ENCODE peak calls at places on chromosomes 5 and 9, in nine cellular contexts. T is tibial artery, F is right lobe of liver, H is Peyer's patch, L is nephron progenitor cell, P is chondrocyte, X is OCI-LY7, E is B cell, Z is RWPE2. R is an unnamed sample.

GRCh38 chr9:115369322-115369957 is 251.5 kb upstream of the TNC start:
- DNase-seq in T (no peak), F (no peak), H (no peak), L (no peak), P (no peak), X (no peak), E (no peak), Z (no peak), R (no peak)

GRCh38 chr9:22124263-22125011 is 115.3 kb upstream of the CDKN2B start:
- DNase-seq in T (no peak), F (no peak), H (no peak), L (no peak), P (no peak), X (no peak), E (no peak), Z (no peak), R (no peak)

GRCh38 chr5:179227578-179228311 is 117.5 kb downstream of the ADAMTS2 start:
- DNase-seq in T (peak), F (no peak), H (no peak), L (no peak), P (peak), X (no peak), E (peak), Z (peak), R (no peak)

GRCh38 chr5:55570026-55570425 is 35.3 kb upstream of the PLPP1 start:
- DNase-seq in T (no peak), F (no peak), H (no peak), L (no peak), P (no peak), X (no peak), E (no peak), Z (no peak), R (no peak)

GRCh38 chr5:5591567-5591966 is 169.1 kb downstream of the ICE1 start:
- DNase-seq in T (no peak), F (no peak), H (no peak), L (no peak), P (no peak), X (no peak), E (no peak), Z (no peak), R (no peak)

GRCh38 chr5:154708845-154709244 is 46.3 kb upstream of the LARP1 start:
- DNase-seq in T (no peak), F (no peak), H (no peak), L (no peak), P (no peak), X (no peak), E (no peak), Z (no peak), R (peak)

GRCh38 chr5:173789031-173789920 is 98.9 kb upstream of the CPEB4 start:
- DNase-seq in T (no peak), F (peak), H (no peak), L (no peak), P (no peak), X (peak), E (no peak), Z (no peak), R (peak)

GRCh38 chr9:69180670-69181069 is 6.6 kb downstream of the TJP2 start:
- DNase-seq in T (peak), F (peak), H (peak), L (no peak), P (no peak), X (no peak), E (no peak), Z (peak), R (peak)

GRCh38 chr5:35876922-35877321 is 20.2 kb downstream of the IL7R start:
- DNase-seq in T (no peak), F (no peak), H (no peak), L (no peak), P (no peak), X (no peak), E (no peak), Z (no peak), R (no peak)

GRCh38 chr9:137435980-137436760 is 5.0 kb downstream of the ENTPD8 start:
- DNase-seq in T (no peak), F (peak), H (no peak), L (peak), P (peak), X (no peak), E (no peak), Z (peak), R (peak)

GRCh38 chr9:76761448-76761847 is 2.8 kb upstream of the PCA3 start:
- DNase-seq in T (no peak), F (no peak), H (no peak), L (no peak), P (no peak), X (peak), E (no peak), Z (no peak), R (no peak)

GRCh38 chr5:130992095-130992494 is 173.0 kb downstream of the HINT1 start:
- DNase-seq in T (no peak), F (no peak), H (no peak), L (no peak), P (no peak), X (no peak), E (no peak), Z (no peak), R (no peak)

GRCh38 chr9:91945277-91946074 is 4.6 kb downstream of the ROR2 start:
- DNase-seq in T (no peak), F (no peak), H (no peak), L (no peak), P (no peak), X (no peak), E (no peak), Z (no peak), R (no peak)

GRCh38 chr5:143398053-143398355 is 5.5 kb downstream of the NR3C1 start:
- DNase-seq in T (no peak), F (no peak), H (no peak), L (no peak), P (no peak), X (no peak), E (no peak), Z (no peak), R (no peak)

GRCh38 chr5:139711067-139711851 is 63.1 kb downstream of the CXXC5 start:
- DNase-seq in T (no peak), F (peak), H (peak), L (peak), P (no peak), X (peak), E (no peak), Z (no peak), R (no peak)

GRCh38 chr9:107819772-107820171 is 330.2 kb upstream of the KLF4 start:
- DNase-seq in T (no peak), F (peak), H (no peak), L (no peak), P (no peak), X (no peak), E (no peak), Z (no peak), R (no peak)

GRCh38 chr5:127536687-127537086 is 19.2 kb downstream of the PRRC1 start:
- DNase-seq in T (no peak), F (no peak), H (no peak), L (no peak), P (no peak), X (peak), E (no peak), Z (no peak), R (no peak)

GRCh38 chr9:136312436-136312835 is 8.5 kb upstream of the CCDC187 start:
- DNase-seq in T (no peak), F (no peak), H (no peak), L (no peak), P (no peak), X (peak), E (peak), Z (no peak), R (no peak)

GRCh38 chr5:57094753-57095683 is 78.8 kb upstream of the GPBP1 start:
- DNase-seq in T (no peak), F (no peak), H (no peak), L (no peak), P (no peak), X (peak), E (no peak), Z (no peak), R (no peak)

GRCh38 chr9:27539479-27540441 is 10.1 kb upstream of the MOB3B start:
- DNase-seq in T (peak), F (peak), H (no peak), L (no peak), P (no peak), X (no peak), E (no peak), Z (no peak), R (no peak)

GRCh38 chr5:125375143-125375542 is 628.7 kb upstream of the ZNF608 start:
- DNase-seq in T (no peak), F (no peak), H (no peak), L (no peak), P (no peak), X (peak), E (no peak), Z (no peak), R (no peak)

GRCh38 chr9:16316406-16316805 is 554.1 kb downstream of the BNC2 start:
- DNase-seq in T (no peak), F (peak), H (no peak), L (no peak), P (no peak), X (no peak), E (no peak), Z (no peak), R (no peak)

GRCh38 chr5:131475416-131476045 is 159.5 kb downstream of the RAPGEF6 start:
- DNase-seq in T (no peak), F (no peak), H (no peak), L (no peak), P (no peak), X (no peak), E (no peak), Z (no peak), R (no peak)

GRCh38 chr5:89179761-89180160 is 296.8 kb upstream of the MEF2C start:
- DNase-seq in T (no peak), F (no peak), H (no peak), L (no peak), P (no peak), X (no peak), E (no peak), Z (no peak), R (no peak)

GRCh38 chr5:14357441-14357840 is 214.3 kb downstream of the TRIO start:
- DNase-seq in T (no peak), F (no peak), H (no peak), L (no peak), P (no peak), X (no peak), E (no peak), Z (no peak), R (no peak)

GRCh38 chr5:101878190-101878589 is 417.9 kb downstream of the SLCO4C1 start:
- DNase-seq in T (no peak), F (no peak), H (no peak), L (no peak), P (no peak), X (no peak), E (no peak), Z (no peak), R (no peak)

GRCh38 chr5:163807781-163808180 is 302.4 kb downstream of the MAT2B start:
- DNase-seq in T (no peak), F (no peak), H (no peak), L (no peak), P (no peak), X (no peak), E (no peak), Z (no peak), R (no peak)

GRCh38 chr5:171310816-171311697 is 2.0 kb downstream of the TLX3 start:
- DNase-seq in T (no peak), F (no peak), H (no peak), L (peak), P (no peak), X (no peak), E (no peak), Z (peak), R (no peak)

GRCh38 chr9:7534211-7534935 is 265.2 kb downstream of the DMAC1 start:
- DNase-seq in T (no peak), F (no peak), H (no peak), L (no peak), P (no peak), X (no peak), E (no peak), Z (no peak), R (no peak)

GRCh38 chr5:39570418-39571027 is 145.7 kb upstream of the DAB2 start:
- DNase-seq in T (no peak), F (no peak), H (no peak), L (no peak), P (no peak), X (peak), E (no peak), Z (no peak), R (no peak)

GRCh38 chr5:32711693-32712462 is 757 bp downstream of the NPR3 start:
- DNase-seq in T (peak), F (peak), H (no peak), L (peak), P (peak), X (no peak), E (no peak), Z (peak), R (no peak)

GRCh38 chr5:72630721-72631120 is 123.5 kb upstream of the ZNF366 start:
- DNase-seq in T (no peak), F (no peak), H (no peak), L (no peak), P (no peak), X (no peak), E (no peak), Z (no peak), R (no peak)

GRCh38 chr5:14659821-14660607 is 4.5 kb upstream of the OTULIN start:
- DNase-seq in T (no peak), F (peak), H (no peak), L (no peak), P (no peak), X (no peak), E (no peak), Z (peak), R (no peak)

GRCh38 chr9:37374892-37375291 is 47.6 kb upstream of the GRHPR start:
- DNase-seq in T (no peak), F (no peak), H (peak), L (no peak), P (no peak), X (peak), E (peak), Z (no peak), R (no peak)
- TF ChIP-seq CTCF in T (no peak), F (no peak), H (no peak), L (no peak), P (no peak), X (peak), E (peak), Z (no peak), R (no peak)

GRCh38 chr5:113194125-113194524 is 217.5 kb downstream of the DCP2 start:
- DNase-seq in T (no peak), F (no peak), H (no peak), L (no peak), P (no peak), X (no peak), E (no peak), Z (no peak), R (no peak)
- TF ChIP-seq CTCF in T (no peak), F (peak), H (no peak), L (no peak), P (no peak), X (no peak), E (no peak), Z (no peak), R (no peak)

GRCh38 chr5:65926893-65927292 is 518 bp downstream of the ERBIN start:
- DNase-seq in T (no peak), F (no peak), H (peak), L (peak), P (no peak), X (peak), E (no peak), Z (no peak), R (no peak)

GRCh38 chr5:65928860-65929259 is 2.5 kb downstream of the ERBIN start:
- DNase-seq in T (no peak), F (no peak), H (no peak), L (no peak), P (no peak), X (no peak), E (no peak), Z (no peak), R (no peak)

GRCh38 chr5:65928341-65928752 is 2.0 kb downstream of the ERBIN start:
- DNase-seq in T (no peak), F (no peak), H (no peak), L (no peak), P (no peak), X (no peak), E (no peak), Z (no peak), R (no peak)

GRCh38 chr5:65926276-65926761 is at the start of gene ERBIN:
- DNase-seq in T (peak), F (peak), H (peak), L (peak), P (no peak), X (peak), E (peak), Z (peak), R (peak)

DNA sequence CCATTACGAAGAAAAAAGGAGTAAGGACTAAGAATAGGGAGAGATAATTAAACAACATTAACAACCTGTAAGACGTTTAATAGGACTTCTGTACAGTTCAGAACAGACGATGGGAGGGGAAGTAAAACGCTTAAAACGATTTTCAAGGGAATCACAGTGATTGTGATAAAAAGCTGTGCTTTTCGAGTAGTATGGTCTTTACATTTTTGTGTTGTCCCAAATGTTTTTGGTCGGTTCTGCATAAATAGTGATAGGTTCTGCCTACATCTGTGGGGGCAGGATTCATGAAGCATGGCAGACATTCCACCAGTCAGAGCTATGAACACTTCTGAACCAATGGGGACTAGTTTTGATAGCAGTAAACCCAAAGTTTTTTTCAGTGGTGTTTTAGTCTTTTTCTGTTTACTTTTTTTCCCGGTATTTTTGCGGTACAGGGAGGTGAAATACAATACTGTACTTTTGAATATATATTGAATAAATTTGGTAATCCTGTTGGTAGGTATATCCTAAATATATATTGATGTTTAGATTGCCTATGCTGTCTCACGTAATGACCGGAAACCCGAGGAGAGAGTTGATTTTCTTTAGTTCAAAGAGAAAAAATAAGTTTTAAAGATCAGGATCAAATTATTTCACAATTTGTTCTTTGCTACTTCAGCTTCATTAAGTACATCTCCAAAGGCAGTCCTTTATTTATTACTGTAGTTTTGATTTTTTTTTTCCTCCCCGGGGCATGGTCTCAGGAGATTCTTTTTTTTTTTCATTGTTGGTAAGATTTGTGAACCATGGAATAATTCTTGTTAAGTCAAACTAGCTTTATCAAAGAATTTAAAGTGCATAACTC is 1.3 kb downstream of the ERBIN start:
- DNase-seq in T (no peak), F (no peak), H (peak), L (peak), P (no peak), X (peak), E (peak), Z (no peak), R (no peak)
- TF ChIP-seq CTCF in T (no peak), F (no peak), H (no peak), L (no peak), P (no peak), X (no peak), E (no peak), Z (no peak), R (no peak)

DNA sequence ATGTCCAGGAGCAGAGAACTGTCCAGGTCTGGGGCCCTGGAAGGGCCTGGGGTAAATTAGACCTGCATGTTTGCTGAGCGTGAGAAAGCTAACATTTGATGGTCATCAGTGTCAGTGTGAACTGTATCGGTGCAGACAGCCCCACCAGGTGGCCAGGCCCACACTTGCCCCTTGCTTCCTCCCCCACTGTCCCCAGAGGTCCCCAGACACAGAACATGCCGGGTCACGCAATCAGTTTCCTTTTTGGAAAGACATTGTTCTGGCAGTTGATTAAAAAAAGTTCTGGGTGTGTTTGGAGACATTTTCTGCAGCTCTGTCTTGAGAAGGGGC is 1.5 kb downstream of the NKD2 start:
- DNase-seq in T (no peak), F (peak), H (no peak), L (no peak), P (peak), X (no peak), E (peak), Z (no peak), R (no peak)
- TF ChIP-seq CTCF in T (no peak), F (peak), H (no peak), L (no peak), P (peak), X (no peak), E (no peak), Z (no peak), R (no peak)

GRCh38 chr5:1437452-1437851 is 7.8 kb downstream of the SLC6A3 start:
- DNase-seq in T (no peak), F (no peak), H (no peak), L (no peak), P (no peak), X (no peak), E (no peak), Z (peak), R (no peak)
- TF ChIP-seq CTCF in T (no peak), F (no peak), H (no peak), L (no peak), P (no peak), X (no peak), E (no peak), Z (peak), R (no peak)

GRCh38 chr5:118703241-118703640 is 285.1 kb downstream of the DTWD2 start:
- DNase-seq in T (no peak), F (no peak), H (no peak), L (no peak), P (no peak), X (no peak), E (no peak), Z (no peak), R (no peak)

GRCh38 chr5:118700510-118700909 is 287.8 kb downstream of the DTWD2 start:
- DNase-seq in T (no peak), F (no peak), H (no peak), L (no peak), P (no peak), X (no peak), E (no peak), Z (no peak), R (no peak)

GRCh38 chr5:118692811-118693342 is 295.5 kb downstream of the DTWD2 start:
- DNase-seq in T (no peak), F (peak), H (no peak), L (peak), P (no peak), X (no peak), E (no peak), Z (no peak), R (no peak)

GRCh38 chr5:118701796-118702195 is 286.6 kb downstream of the DTWD2 start:
- DNase-seq in T (no peak), F (no peak), H (no peak), L (no peak), P (no peak), X (no peak), E (no peak), Z (no peak), R (no peak)

GRCh38 chr5:118698774-118699173 is 289.6 kb downstream of the DTWD2 start:
- DNase-seq in T (no peak), F (no peak), H (no peak), L (no peak), P (no peak), X (no peak), E (no peak), Z (no peak), R (no peak)
- TF ChIP-seq CTCF in T (no peak), F (no peak), H (no peak), L (no peak), P (no peak), X (no peak), E (no peak), Z (no peak), R (no peak)

R was measured in CD14-positive monocyte.